ENCODE peak calls at places on chromosome 11, in four cellular contexts. T is breast epithelium, G is GM23338, M is SJSA1. L is an unnamed sample. For H3K4me1, the result is how much of the 10 kb centered on the place peaks cover.

GRCh38 chr11:26806209-26806608 is 84.3 kb upstream of the SLC5A12 start:
- DNase-seq in T (no peak), G (no peak), M (no peak), L (no peak)

GRCh38 chr11:17642980-17643379 is 76.4 kb upstream of the MYOD1 start:
- DNase-seq in M (no peak), G (no peak), T (no peak), L (no peak)

GRCh38 chr11:2796508-2797180 is 88.9 kb downstream of the CDKN1C start:
- DNase-seq in M (no peak), G (no peak), T (no peak), L (no peak)

GRCh38 chr11:94809251-94809650 is 41.1 kb downstream of the AMOTL1 start:
- DNase-seq in G (peak), M (no peak), T (no peak), L (no peak)

GRCh38 chr11:46348566-46348981 is 1.3 kb downstream of the DGKZ start:
- DNase-seq in M (no peak), G (no peak), T (no peak), L (no peak)

GRCh38 chr11:108895579-108896480 is 231.0 kb downstream of the DDX10 start:
- DNase-seq in M (peak), T (no peak), G (no peak), L (no peak)

GRCh38 chr11:20026629-20027545 is 133.4 kb downstream of the DBX1 start:
- DNase-seq in G (peak), M (no peak), T (peak), L (no peak)

GRCh38 chr11:6523253-6523652 is 26.2 kb downstream of the DNHD1 start:
- DNase-seq in G (no peak), M (no peak), T (no peak), L (no peak)

GRCh38 chr11:88179141-88179540 is 3.9 kb upstream of the RAB38 start:
- DNase-seq in M (no peak), T (no peak), G (no peak), L (no peak)

GRCh38 chr11:132231656-132232173 is 861.3 kb downstream of the NTM start:
- DNase-seq in G (no peak), M (no peak), T (no peak), L (no peak)

GRCh38 chr11:129372609-129373488 is 2.8 kb upstream of the BARX2 start:
- DNase-seq in M (no peak), T (no peak), G (peak), L (no peak)

GRCh38 chr11:123569387-123569786 is 85.0 kb downstream of the SCN3B start:
- DNase-seq in G (no peak), T (no peak), M (no peak), L (no peak)

GRCh38 chr11:114846040-114846791 is 167.9 kb downstream of the NXPE2 start:
- DNase-seq in G (no peak), T (no peak), M (no peak), L (no peak)

DNA sequence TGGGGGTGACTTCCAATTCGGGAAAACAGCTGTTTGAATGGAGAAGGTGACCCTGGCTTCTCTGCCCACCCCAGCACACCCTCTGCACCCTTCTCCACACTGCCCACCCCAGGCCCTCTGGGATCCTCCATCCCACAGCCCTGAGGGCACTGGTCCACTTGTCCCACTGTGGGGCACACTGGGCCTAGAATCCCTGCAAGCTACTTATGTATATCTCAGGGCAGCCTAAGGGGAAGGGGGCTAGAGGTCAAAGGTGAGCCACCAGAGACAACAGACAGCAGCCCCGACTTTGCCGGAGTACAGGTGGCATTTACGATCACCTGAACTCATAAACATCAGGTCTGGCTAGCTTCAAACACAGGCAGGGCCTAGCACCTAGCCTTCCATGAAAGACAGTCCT is 686 bp upstream of the SCUBE2 start:
- DNase-seq in M (no peak), T (no peak), G (no peak), L (no peak)
- H3K4me3 ChIP-seq in M (no peak), T (peak), G (peak), L (no peak)

GRCh38 chr11:7600205-7600775 is 73.0 kb downstream of the CYB5R2 start:
- DNase-seq in M (no peak), T (peak), G (no peak), L (no peak)

GRCh38 chr11:7595951-7596350 is 77.3 kb downstream of the CYB5R2 start:
- DNase-seq in M (no peak), G (no peak), T (no peak), L (no peak)

GRCh38 chr11:7596975-7597391 is 76.3 kb downstream of the CYB5R2 start:
- DNase-seq in G (no peak), T (peak), M (no peak), L (no peak)

GRCh38 chr11:7597620-7598019 is 75.7 kb downstream of the CYB5R2 start:
- DNase-seq in T (peak), G (no peak), M (no peak), L (no peak)

GRCh38 chr11:7599209-7599608 is 74.1 kb downstream of the CYB5R2 start:
- DNase-seq in G (no peak), T (no peak), M (no peak), L (no peak)
- H3K4me1 ChIP-seq in G (under half), T (under half), M (under half), L (under half)

DNA sequence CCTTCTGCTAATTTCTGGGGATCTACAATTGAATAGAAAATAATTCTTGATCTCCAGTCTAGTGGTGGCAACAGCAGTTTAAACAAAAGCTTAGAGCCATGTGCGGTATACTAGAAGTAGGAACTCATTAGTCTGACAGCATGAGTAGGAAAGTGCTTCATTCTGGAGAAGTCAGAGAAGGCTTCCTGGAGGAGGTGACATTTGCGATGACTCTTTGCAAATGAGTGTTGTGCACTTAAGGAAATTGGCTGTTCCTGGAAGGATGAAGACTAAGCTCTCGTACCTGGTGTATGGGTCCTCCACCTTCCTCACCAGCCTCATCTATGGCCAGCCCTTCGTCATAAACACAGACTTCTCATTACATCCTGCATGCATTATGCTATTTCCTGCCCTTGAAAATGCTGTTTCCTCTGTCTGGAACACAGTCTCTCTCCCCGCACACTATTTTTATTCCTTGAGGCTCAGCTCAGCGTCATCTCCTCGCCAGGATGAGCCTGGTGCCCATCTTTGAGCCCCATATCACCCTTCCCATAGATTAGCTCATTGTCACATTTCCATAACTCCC is 132.9 kb downstream of the PKNOX2 start:
- DNase-seq in T (no peak), G (no peak), M (no peak), L (no peak)
- H3K27ac ChIP-seq in T (no peak), G (no peak), M (no peak), L (no peak)

DNA sequence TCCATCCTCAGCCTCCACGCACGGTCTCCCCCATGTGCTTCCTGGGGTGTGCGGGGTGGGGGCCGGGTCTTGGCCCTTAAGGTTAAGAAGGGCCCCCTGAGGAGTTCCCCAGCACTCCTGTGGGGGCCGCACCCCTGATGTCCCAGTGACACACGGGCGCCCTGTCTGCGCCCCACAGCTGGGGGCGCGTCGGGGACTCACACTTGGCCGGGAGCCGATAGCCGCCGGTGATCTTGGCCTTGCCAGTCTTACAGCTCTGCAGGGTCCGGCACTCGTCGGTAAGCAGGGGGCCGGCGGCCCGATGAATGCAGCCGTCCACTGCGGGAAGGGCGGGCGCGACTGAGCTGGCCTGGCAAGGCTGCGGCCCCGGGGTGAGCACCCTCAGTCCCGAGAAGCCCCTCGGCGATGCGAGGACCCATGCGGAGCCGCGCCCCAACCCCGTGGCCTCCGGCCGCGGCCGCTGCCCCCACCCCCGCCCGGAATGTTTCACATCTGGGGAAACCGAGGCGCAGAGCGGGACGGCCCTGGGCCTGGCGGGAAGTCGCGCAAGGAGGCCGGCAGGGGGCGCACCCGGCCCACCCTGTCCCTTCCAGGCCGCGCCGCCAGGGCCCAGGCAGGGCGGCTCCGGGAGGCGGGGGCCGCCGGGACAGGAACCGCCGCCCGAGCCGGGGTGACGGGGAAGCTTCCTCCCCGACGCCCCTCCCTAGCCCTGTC is 13.9 kb downstream of the OTUB1 start:
- DNase-seq in G (peak), T (peak), M (no peak), L (peak)
- H3K4me3 ChIP-seq in G (peak), T (peak), M (no peak), L (peak)

GRCh38 chr11:112582366-112582765 is 321.7 kb upstream of the PLET1 start:
- DNase-seq in T (no peak), G (no peak), M (no peak), L (no peak)
- H3K4me1 ChIP-seq in T (under half), G (under half), M (under half), L (under half)

DNA sequence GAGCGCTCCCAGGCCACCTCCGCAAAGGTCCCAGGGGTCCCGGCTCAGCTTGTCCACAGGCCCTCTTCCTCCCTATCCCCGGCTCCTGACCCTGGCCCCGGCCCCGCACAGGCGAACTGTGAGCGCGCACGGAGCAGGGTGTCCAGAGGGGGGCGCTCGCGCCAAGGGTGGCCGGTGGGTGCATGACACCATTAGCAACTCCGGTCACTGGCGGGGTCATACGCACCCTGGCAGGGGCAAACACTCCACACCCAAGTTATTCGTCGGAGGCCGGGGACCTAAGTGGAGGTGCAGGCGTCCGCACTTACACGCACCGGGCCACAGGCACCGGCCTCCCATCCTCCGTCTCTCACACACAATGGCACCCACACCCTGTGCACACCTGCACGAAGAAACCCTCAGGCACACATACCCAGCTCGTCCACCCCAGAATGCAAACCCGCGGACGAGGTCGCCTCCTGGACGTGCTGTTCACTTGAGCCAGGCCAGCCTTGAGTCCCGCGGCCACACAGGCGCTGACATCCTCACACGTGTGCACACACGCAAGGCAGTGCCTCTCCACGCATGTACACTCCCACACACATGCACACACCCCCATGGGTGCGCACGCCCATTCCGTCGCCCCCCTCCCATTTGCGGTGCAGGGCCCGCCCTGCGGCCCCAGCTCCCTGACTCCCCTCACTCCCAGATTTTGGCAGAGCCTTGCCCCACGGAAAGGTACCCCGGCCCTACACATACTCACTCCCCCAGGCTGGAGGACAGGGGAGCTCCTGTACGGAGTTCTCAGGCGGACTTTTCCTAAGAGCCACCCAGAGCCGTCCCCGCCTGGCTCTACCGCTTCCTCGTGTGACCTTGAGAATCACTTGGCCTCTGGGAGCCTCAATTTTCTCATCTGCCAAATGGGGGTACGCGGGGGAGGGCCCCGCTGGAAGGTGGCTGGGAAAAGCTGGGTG is at the start of gene RASGRP2:
- DNase-seq in M (peak), G (peak), T (peak), L (peak)
- H3K27ac ChIP-seq in M (no peak), G (no peak), T (peak), L (peak)

DNA sequence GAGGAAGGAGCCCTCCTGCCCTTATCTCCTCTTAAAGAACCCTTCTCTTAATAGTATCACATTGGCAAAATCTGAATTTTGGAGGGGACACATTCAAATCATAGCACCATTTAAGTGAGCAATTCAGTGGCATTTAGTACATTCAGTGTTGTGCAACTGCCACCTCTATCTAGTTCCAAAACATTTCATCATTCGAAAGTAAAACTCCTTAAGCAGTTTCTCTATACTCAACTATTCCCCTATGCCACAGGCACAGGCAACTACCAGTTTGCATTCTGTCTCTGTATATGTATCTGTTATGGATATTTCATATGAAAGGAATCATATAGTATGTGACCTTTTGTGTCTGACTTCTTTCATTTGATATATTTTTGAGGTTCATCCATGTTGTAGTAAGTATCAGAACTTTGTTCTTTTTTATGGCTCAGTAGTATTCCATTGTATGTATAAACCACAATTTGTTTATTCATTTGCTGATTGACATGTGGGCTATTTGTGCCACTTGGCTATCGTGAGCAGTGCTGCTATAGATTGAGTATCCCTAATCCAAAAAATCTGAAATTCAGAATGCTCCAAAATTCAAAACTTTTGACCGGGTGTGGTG is 22.9 kb downstream of the FAR1 start:
- DNase-seq in G (no peak), T (no peak), M (no peak), L (no peak)
- H3K4me3 ChIP-seq in G (no peak), T (no peak), M (no peak), L (no peak)

DNA sequence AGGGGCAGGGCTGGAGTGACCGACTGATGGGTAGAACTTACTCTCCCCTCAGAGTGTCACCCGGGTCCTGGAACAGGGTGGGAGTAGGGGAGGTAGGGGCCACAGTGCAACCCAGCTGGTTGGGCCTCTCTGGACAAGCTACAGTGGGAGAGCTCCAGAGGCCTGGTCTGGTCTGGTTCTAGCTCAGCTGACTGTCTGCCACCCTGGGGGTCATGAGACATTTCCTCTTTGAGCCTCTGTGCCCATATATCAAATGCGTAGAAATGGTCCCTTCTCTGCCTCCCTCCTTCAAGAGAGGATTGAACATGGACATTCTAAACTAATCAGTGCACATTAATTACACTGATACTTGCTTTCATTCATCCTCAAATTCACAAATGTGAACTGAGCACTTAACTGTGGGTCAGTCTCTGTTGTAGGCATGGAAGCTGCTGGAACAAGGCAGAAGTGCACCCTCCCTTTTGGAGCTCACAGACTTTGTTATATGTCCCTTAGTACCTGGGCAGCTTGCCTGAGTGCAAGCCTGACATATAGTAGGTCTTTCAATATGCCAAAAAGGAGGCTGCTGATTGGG is 25.6 kb downstream of the ARHGEF17 start:
- DNase-seq in M (no peak), T (no peak), G (no peak), L (no peak)
- H3K4me1 ChIP-seq in M (under half), T (under half), G (under half), L (under half)

DNA sequence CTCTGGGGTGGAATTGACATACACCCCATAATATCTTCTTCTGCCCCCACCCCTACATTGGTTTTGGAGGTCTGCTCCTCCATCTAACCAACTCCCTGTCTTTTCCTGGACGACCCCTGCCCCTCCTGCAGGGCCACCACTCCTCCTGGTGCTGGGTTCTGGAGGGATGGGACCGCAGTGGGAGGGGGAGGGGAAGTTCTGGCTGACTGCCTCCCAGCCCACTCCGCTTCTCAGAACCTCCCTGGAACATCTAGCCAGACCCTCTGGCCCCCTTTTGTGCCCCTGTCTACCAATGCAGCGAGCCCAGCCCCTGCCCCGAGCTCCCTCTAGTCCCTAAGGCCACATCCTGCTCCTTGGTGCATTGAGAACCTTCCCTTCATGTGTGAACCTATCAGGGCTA is 1.2 kb downstream of the MYRF start:
- DNase-seq in G (no peak), T (no peak), M (no peak), L (no peak)
- H3K27ac ChIP-seq in G (no peak), T (no peak), M (no peak), L (no peak)